ENCODE peak calls at places on chromosome 1, in ten cellular contexts. W, K, D, O, S, I, M, H, R and J are unnamed samples.

GRCh38 chr1:153429266-153430165 is 13.2 kb downstream of the S100A7A start:
- DNase-seq in W (no peak), H (no peak), R (no peak), M (no peak), K (no peak), D (no peak), S (no peak), O (no peak), I (no peak), J (no peak)

GRCh38 chr1:232635778-232636356 is 5.9 kb upstream of the SIPA1L2 start:
- DNase-seq in W (peak; percentile 50), D (no peak), R (no peak), S (no peak), I (no peak), K (no peak), O (no peak), M (no peak), H (peak; percentile 74), J (no peak)

GRCh38 chr1:22406722-22407495 is 44.7 kb upstream of the ZBTB40 start:
- DNase-seq in M (no peak), S (no peak), K (no peak), O (no peak), H (peak; percentile 61), D (no peak), R (no peak), W (no peak), I (no peak), J (no peak)

GRCh38 chr1:159800177-159800935 is 1.8 kb upstream of the FCRL6 start:
- DNase-seq in K (no peak), H (no peak), W (no peak), M (no peak), O (no peak), R (no peak), D (no peak), S (no peak), I (no peak), J (no peak)

GRCh38 chr1:234913771-234914170 is 214.9 kb downstream of the TOMM20 start:
- DNase-seq in D (peak; percentile 61), M (peak; percentile 9), W (no peak), I (no peak), H (no peak), O (no peak), K (no peak), S (no peak), R (no peak), J (no peak)

GRCh38 chr1:43835141-43836021 is 98.2 kb upstream of the ARTN start:
- DNase-seq in W (peak; percentile 97), H (peak; percentile 91), O (no peak), D (no peak), M (peak; percentile 46), R (no peak), K (no peak), I (no peak), S (no peak), J (no peak)

GRCh38 chr1:87292684-87293493 is 35.8 kb upstream of the LMO4 start:
- DNase-seq in S (peak; percentile 47), K (peak; percentile 62), I (no peak), R (peak; percentile 28), M (peak; percentile 27), H (peak; percentile 80), D (no peak), O (no peak), W (peak; percentile 55), J (no peak)

GRCh38 chr1:115134850-115135484 is 45.7 kb upstream of the TSPAN2 start:
- DNase-seq in W (peak; percentile 88), D (no peak), M (no peak), I (no peak), R (no peak), K (no peak), H (peak; percentile 67), S (no peak), O (no peak), J (peak; percentile 46)

DNA sequence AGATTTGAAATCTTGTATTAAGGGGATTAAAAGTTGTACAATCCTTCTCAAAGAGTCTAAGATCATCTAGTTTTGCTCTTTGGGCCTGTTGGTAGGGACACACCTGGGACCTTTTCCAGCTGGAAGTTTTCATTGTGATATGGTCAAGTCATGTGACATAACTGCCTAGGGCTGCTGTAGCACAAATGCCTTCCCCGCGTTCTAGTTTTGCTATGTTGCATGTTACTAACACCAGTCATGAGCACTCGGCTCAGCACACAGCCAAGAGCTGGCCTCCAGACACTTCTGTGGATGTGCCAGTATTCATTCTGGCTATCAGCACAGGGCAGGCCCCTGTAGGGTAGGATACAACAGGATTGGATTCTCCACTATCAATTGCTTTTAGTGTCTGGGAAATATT is 14.6 kb upstream of the FLG2 start:
- DNase-seq in H (no peak), R (no peak), O (peak; percentile 18), S (no peak), D (no peak), M (no peak), W (no peak), K (no peak), I (peak; percentile 10), J (no peak)
- H3K9me3 ChIP-seq in H (no peaks in the 10 kb centered on the region), R (no peaks in the 10 kb centered on the region), O (peaks cover 8% of the 10 kb centered on the region), S (no peaks in the 10 kb centered on the region), D (no peaks in the 10 kb centered on the region), M (peaks cover 5% of the 10 kb centered on the region), W (no peaks in the 10 kb centered on the region), K (no peaks in the 10 kb centered on the region), I (peaks cover 10% of the 10 kb centered on the region), J (peaks cover 6% of the 10 kb centered on the region)

DNA sequence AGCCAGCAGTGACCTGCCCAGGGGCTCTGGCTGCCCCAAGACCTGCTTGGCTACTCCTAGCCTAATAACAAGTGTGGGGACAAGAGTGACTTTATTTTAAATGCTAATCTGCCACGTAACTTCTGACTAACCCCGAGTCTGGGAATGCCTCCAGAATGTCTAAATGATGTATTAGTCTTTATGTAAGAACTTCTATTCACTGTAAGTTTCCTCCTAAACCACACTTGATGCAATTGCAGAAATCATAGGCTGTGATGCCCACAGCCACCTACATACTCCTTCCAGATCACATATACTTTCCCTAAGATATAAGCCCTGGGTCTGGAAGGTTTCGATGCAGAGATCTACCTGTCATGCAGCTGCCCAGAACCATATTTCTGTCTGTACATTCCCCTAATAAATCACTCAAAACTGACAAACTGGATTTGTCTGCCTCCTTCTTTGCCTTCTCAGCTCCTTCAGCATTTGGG is 5.9 kb upstream of the VPS45 start:
- DNase-seq in W (peak; percentile 97), D (peak; percentile 68), K (no peak), M (peak; percentile 70), R (no peak), S (no peak), H (peak; percentile 87), I (no peak), O (no peak), J (peak; percentile 22)
- H3K27ac ChIP-seq in W (peak overlapping the region; percentile 8), D (peak overlapping the region; percentile 76), K (no peak overlapping the region), M (peak overlapping the region; percentile 70), R (no peak overlapping the region), S (peak overlapping the region; percentile 57), H (no peak overlapping the region), I (peak overlapping the region; percentile 1), O (peak overlapping the region; percentile 29), J (peak overlapping the region; percentile 58)

GRCh38 chr1:201109651-201110050 is 2.6 kb downstream of the CACNA1S start:
- DNase-seq in I (no peak), K (no peak), M (no peak), R (no peak), W (no peak), D (no peak), S (no peak), H (no peak), O (no peak), J (no peak)

GRCh38 chr1:201111156-201111555 is 1.1 kb downstream of the CACNA1S start:
- DNase-seq in H (no peak), O (no peak), M (no peak), I (no peak), R (no peak), S (no peak), W (no peak), D (no peak), K (no peak), J (no peak)

GRCh38 chr1:201110616-201111015 is 1.6 kb downstream of the CACNA1S start:
- DNase-seq in W (no peak), K (no peak), H (no peak), S (no peak), I (no peak), D (peak; percentile 29), R (no peak), M (no peak), O (no peak), J (no peak)

GRCh38 chr1:201108614-201109013 is 3.6 kb downstream of the CACNA1S start:
- DNase-seq in S (no peak), O (no peak), W (no peak), D (no peak), K (no peak), R (no peak), M (no peak), H (no peak), I (no peak), J (no peak)

DNA sequence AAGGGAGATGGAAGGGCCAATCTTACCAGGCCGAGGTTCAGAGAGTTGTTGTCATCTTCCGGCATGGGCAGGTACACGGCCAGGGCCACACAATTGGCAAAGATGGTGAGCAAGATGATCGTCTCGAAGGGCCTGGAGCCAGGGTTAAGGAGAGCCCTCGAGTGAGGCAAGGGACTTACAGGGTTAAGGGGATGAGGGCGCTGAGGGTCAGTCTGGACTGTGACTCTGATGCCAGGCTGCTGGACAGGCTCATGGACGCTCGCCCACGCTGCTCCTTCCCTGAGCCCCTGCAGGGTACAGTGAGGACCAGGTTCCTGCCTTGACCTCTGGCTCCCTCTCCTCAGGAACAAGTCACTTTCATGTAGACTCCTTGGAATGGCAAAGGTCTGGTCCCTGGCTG is 2.1 kb downstream of the CACNA1S start:
- DNase-seq in S (no peak), M (no peak), D (peak; percentile 53), R (no peak), H (no peak), I (no peak), K (no peak), W (no peak), O (no peak), J (no peak)
- H3K9me3 ChIP-seq in S (no peaks in the 10 kb centered on the region), M (no peaks in the 10 kb centered on the region), D (no peaks in the 10 kb centered on the region), R (no peaks in the 10 kb centered on the region), H (no peaks in the 10 kb centered on the region), I (no peaks in the 10 kb centered on the region), K (no peaks in the 10 kb centered on the region), W (no peaks in the 10 kb centered on the region), O (no peaks in the 10 kb centered on the region), J (no peaks in the 10 kb centered on the region)

GRCh38 chr1:225903623-225904022 is 14.7 kb upstream of the LEFTY1 start:
- DNase-seq in W (no peak), D (no peak), K (no peak), R (no peak), S (no peak), I (no peak), H (no peak), O (no peak), M (no peak), J (no peak)

GRCh38 chr1:225899044-225899925 is 10.3 kb upstream of the LEFTY1 start:
- DNase-seq in W (no peak), S (no peak), K (no peak), D (no peak), H (no peak), R (no peak), M (no peak), I (no peak), O (no peak), J (no peak)

GRCh38 chr1:225892307-225892706 is 3.4 kb upstream of the LEFTY1 start:
- DNase-seq in R (no peak), D (no peak), S (no peak), H (no peak), M (no peak), W (no peak), O (no peak), I (no peak), K (no peak), J (no peak)

GRCh38 chr1:225896937-225897549 is 8.1 kb upstream of the LEFTY1 start:
- DNase-seq in R (peak; percentile 63), D (no peak), W (peak; percentile 20), H (no peak), O (no peak), M (no peak), S (no peak), K (peak; percentile 92), I (no peak), J (no peak)

GRCh38 chr1:225897595-225898514 is 8.9 kb upstream of the LEFTY1 start:
- DNase-seq in K (peak; percentile 62), D (no peak), I (no peak), H (no peak), O (no peak), R (no peak), M (no peak), W (no peak), S (no peak), J (no peak)
- H3K27ac ChIP-seq in K (peak overlapping the region; percentile 72), D (no peak overlapping the region), I (no peak overlapping the region), H (no peak overlapping the region), O (no peak overlapping the region), R (peak overlapping the region; percentile 83), M (no peak overlapping the region), W (no peak overlapping the region), S (no peak overlapping the region), J (no peak overlapping the region)